ENCODE peak calls at places on chromosomes 2 and 18, in nine cellular contexts. A is breast epithelium, E is AG09309, B is transverse colon, V is AG10803, M is heart left ventricle, P is tibial nerve, Q is colonic mucosa, D is A549. G is an unnamed sample.

GRCh38 chr2:134491796-134492441 is 226.9 kb downstream of the TMEM163 start:
- DNase-seq in A (no peak), E (no peak), B (no peak), V (no peak), M (no peak), P (no peak), Q (no peak), D (peak), G (no peak)

GRCh38 chr18:78925557-78926242 is 53.9 kb upstream of the SALL3 start:
- DNase-seq in A (no peak), E (no peak), B (no peak), V (no peak), M (no peak), P (no peak), Q (no peak), D (no peak), G (peak)

GRCh38 chr18:615773-616172 is 19.0 kb downstream of the CLUL1 start:
- DNase-seq in A (no peak), E (no peak), B (no peak), V (no peak), M (no peak), P (no peak), Q (no peak), D (no peak), G (no peak)

GRCh38 chr2:10361220-10361588 is 58.5 kb downstream of the HPCAL1 start:
- DNase-seq in A (no peak), E (no peak), B (no peak), V (peak), M (no peak), P (no peak), Q (no peak), D (no peak), G (no peak)

GRCh38 chr2:37456479-37456878 is 112.0 kb downstream of the QPCT start:
- DNase-seq in A (no peak), E (no peak), B (no peak), V (peak), M (no peak), P (no peak), Q (no peak), D (no peak), G (no peak)

GRCh38 chr2:20211860-20212458 is 13.0 kb downstream of the SDC1 start:
- DNase-seq in A (no peak), E (no peak), B (no peak), V (no peak), M (no peak), P (no peak), Q (no peak), D (no peak), G (no peak)

GRCh38 chr18:31684279-31685096 is at the start of gene B4GALT6:
- DNase-seq in A (no peak), E (no peak), B (peak), V (peak), M (peak), P (no peak), Q (peak), D (peak), G (no peak)

GRCh38 chr2:75627902-75628504 is 18.6 kb upstream of the MRPL19 start:
- DNase-seq in A (peak), E (no peak), B (peak), V (peak), M (peak), P (peak), Q (peak), D (peak), G (no peak)

GRCh38 chr2:154844513-154844912 is 146.0 kb downstream of the KCNJ3 start:
- DNase-seq in A (no peak), E (no peak), B (no peak), V (no peak), M (no peak), P (no peak), Q (no peak), D (no peak), G (no peak)

GRCh38 chr2:189506514-189506976 is 65.3 kb downstream of the WDR75 start:
- DNase-seq in A (no peak), E (no peak), B (no peak), V (no peak), M (no peak), P (no peak), Q (no peak), D (no peak), G (no peak)

GRCh38 chr2:237923507-237924163 is 43.2 kb upstream of the UBE2F start:
- DNase-seq in A (peak), E (no peak), B (peak), V (peak), M (peak), P (peak), Q (peak), D (peak), G (no peak)

GRCh38 chr2:70935468-70936164 is at the start of gene ATP6V1B1:
- DNase-seq in A (peak), E (no peak), B (no peak), V (no peak), M (no peak), P (no peak), Q (peak), D (no peak), G (no peak)

GRCh38 chr2:8545676-8546318 is 136.1 kb upstream of the ID2 start:
- DNase-seq in A (no peak), E (no peak), B (no peak), V (no peak), M (no peak), P (no peak), Q (peak), D (no peak), G (no peak)

GRCh38 chr2:74457549-74458131 is 598 bp upstream of the WBP1 start:
- DNase-seq in A (peak), E (no peak), B (peak), V (no peak), M (peak), P (no peak), Q (peak), D (peak), G (peak)

GRCh38 chr2:185050804-185051203 is 452.5 kb downstream of the ZNF804A start:
- DNase-seq in A (no peak), E (no peak), B (no peak), V (no peak), M (no peak), P (no peak), Q (no peak), D (no peak), G (no peak)

GRCh38 chr18:58541137-58541788 is 87.6 kb downstream of the ALPK2 start:
- DNase-seq in A (no peak), E (no peak), B (no peak), V (no peak), M (no peak), P (no peak), Q (no peak), D (no peak), G (no peak)

GRCh38 chr18:48376406-48376805 is 32.8 kb downstream of the ZBTB7C start:
- DNase-seq in A (no peak), E (no peak), B (no peak), V (no peak), M (peak), P (no peak), Q (no peak), D (no peak), G (no peak)

GRCh38 chr2:238901461-238902057 is 53.7 kb downstream of the TWIST2 start:
- DNase-seq in A (no peak), E (no peak), B (no peak), V (no peak), M (no peak), P (no peak), Q (no peak), D (no peak), G (no peak)

GRCh38 chr18:8990276-8991031 is 112.0 kb upstream of the NDUFV2 start:
- DNase-seq in A (peak), E (no peak), B (no peak), V (peak), M (peak), P (no peak), Q (no peak), D (no peak), G (no peak)

GRCh38 chr2:143604172-143604571 is 475.0 kb downstream of the ARHGAP15 start:
- DNase-seq in A (no peak), E (no peak), B (no peak), V (no peak), M (no peak), P (no peak), Q (no peak), D (no peak), G (no peak)

GRCh38 chr2:62794791-62795190 is 89.3 kb downstream of the EHBP1 start:
- DNase-seq in A (no peak), E (no peak), B (no peak), V (peak), M (no peak), P (no peak), Q (no peak), D (no peak), G (no peak)

GRCh38 chr2:228767196-228767595 is 503.9 kb downstream of the PID1 start:
- DNase-seq in A (no peak), E (peak), B (no peak), V (peak), M (no peak), P (no peak), Q (no peak), D (no peak), G (no peak)

GRCh38 chr2:100603945-100604633 is 41.3 kb downstream of the PDCL3 start:
- DNase-seq in A (no peak), E (no peak), B (no peak), V (peak), M (no peak), P (no peak), Q (no peak), D (no peak), G (no peak)

GRCh38 chr2:120225549-120226065 is 2.4 kb upstream of the TMEM185B start:
- DNase-seq in A (no peak), E (no peak), B (no peak), V (no peak), M (no peak), P (no peak), Q (no peak), D (no peak), G (no peak)

GRCh38 chr2:120223034-120223912 is at the start of gene TMEM185B:
- DNase-seq in A (peak), E (no peak), B (peak), V (peak), M (peak), P (peak), Q (peak), D (peak), G (peak)

GRCh38 chr2:120224735-120225548 is 1.7 kb upstream of the TMEM185B start:
- DNase-seq in A (no peak), E (no peak), B (peak), V (no peak), M (no peak), P (no peak), Q (peak), D (no peak), G (no peak)

GRCh38 chr2:120222186-120223033 is 790 bp downstream of the TMEM185B start:
- DNase-seq in A (no peak), E (no peak), B (peak), V (no peak), M (no peak), P (no peak), Q (no peak), D (no peak), G (peak)

GRCh38 chr2:120224256-120224655 is 1.1 kb upstream of the TMEM185B start:
- DNase-seq in A (no peak), E (no peak), B (peak), V (no peak), M (no peak), P (no peak), Q (no peak), D (no peak), G (peak)
- H3K4me3 ChIP-seq in A (peak), E (no peak), B (no peak), V (no peak), M (peak), P (no peak), Q (no peak), D (peak), G (peak)

GRCh38 chr2:181128199-181128598 is 147.8 kb downstream of the UBE2E3 start:
- DNase-seq in A (no peak), E (no peak), B (no peak), V (no peak), M (no peak), P (no peak), Q (no peak), D (no peak), G (no peak)
- H3K4me3 ChIP-seq in A (no peak), E (no peak), B (no peak), V (no peak), M (no peak), P (no peak), Q (no peak), D (no peak), G (no peak)

DNA sequence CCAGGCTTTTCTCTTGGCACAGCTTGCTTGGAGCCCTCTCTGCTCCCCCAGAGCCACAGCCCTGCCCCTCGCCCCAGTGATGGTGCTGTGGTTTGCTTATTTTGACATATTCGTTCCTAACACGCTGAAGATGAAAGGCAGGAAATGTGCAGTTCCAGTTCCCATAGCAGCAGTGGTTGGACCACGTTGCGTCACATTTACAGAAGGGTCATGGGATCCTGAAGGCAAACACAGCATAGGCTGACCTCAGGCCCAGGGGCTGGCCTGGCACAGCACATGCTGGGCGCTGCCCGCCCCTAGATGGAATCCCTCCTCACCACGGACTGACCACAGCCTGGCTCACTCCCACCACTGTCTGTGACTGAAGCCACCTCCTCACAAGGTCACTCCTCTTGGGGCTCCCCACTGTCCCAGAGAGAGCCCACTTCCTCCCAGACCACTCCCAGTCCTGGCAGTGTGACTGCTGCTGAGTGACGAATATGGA is 14.2 kb upstream of the CHRNA1 start:
- DNase-seq in A (peak), E (peak), B (peak), V (peak), M (peak), P (peak), Q (peak), D (no peak), G (peak)
- H3K4me3 ChIP-seq in A (no peak), E (no peak), B (no peak), V (no peak), M (no peak), P (no peak), Q (no peak), D (no peak), G (no peak)

GRCh38 chr2:176763111-176763510 is 449.5 kb upstream of the HNRNPA3 start:
- DNase-seq in A (no peak), E (no peak), B (no peak), V (peak), M (no peak), P (no peak), Q (no peak), D (no peak), G (no peak)

GRCh38 chr2:176768185-176768584 is 444.4 kb upstream of the HNRNPA3 start:
- DNase-seq in A (no peak), E (no peak), B (peak), V (no peak), M (no peak), P (no peak), Q (peak), D (no peak), G (no peak)

GRCh38 chr2:176763871-176764404 is 448.7 kb upstream of the HNRNPA3 start:
- DNase-seq in A (no peak), E (no peak), B (no peak), V (no peak), M (no peak), P (no peak), Q (no peak), D (no peak), G (no peak)

GRCh38 chr2:176769021-176769420 is 443.6 kb upstream of the HNRNPA3 start:
- DNase-seq in A (no peak), E (no peak), B (no peak), V (no peak), M (no peak), P (no peak), Q (no peak), D (no peak), G (no peak)

GRCh38 chr2:176766005-176766404 is 446.6 kb upstream of the HNRNPA3 start:
- DNase-seq in A (no peak), E (no peak), B (no peak), V (no peak), M (no peak), P (no peak), Q (no peak), D (no peak), G (no peak)
- H3K4me3 ChIP-seq in A (no peak), E (no peak), B (no peak), V (no peak), M (no peak), P (no peak), Q (no peak), D (no peak), G (no peak)

DNA sequence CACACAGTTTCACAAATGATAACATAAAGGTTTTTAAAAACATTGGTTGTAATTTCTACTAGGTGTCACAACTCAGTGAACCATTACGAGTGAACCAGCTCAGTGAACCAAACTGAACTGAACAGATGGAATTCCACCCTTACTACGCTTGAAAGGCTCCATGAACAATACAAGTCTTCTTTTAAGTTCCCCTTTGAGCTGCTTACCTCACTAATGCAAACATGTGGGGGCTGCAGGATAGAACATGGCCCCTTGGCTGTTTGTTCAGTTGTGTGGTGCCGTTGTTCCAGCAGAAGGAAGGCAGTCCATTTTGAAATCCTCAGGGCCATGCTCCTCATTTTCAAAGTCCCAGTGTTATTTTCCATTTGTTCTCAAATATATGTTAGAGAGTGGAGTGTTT is 30.7 kb upstream of the KLHL14 start:
- DNase-seq in A (no peak), E (no peak), B (no peak), V (no peak), M (no peak), P (no peak), Q (no peak), D (no peak), G (no peak)
- H3K4me3 ChIP-seq in A (no peak), E (no peak), B (no peak), V (no peak), M (no peak), P (no peak), Q (no peak), D (no peak), G (no peak)

GRCh38 chr2:126212735-126213134 is 443.2 kb upstream of the GYPC start:
- DNase-seq in A (no peak), E (no peak), B (no peak), V (no peak), M (no peak), P (no peak), Q (no peak), D (no peak), G (no peak)
- H3K4me3 ChIP-seq in A (no peak), E (no peak), B (no peak), V (no peak), M (no peak), P (no peak), Q (no peak), D (no peak), G (no peak)